ENCODE peak calls at places on chromosomes 12 and 14, in six cellular contexts. Y, E, D, V, N and L are unnamed samples.

GRCh38 chr12:28622416-28622815 is 432.2 kb downstream of the CCDC91 start:
- DNase-seq in Y (no peak), E (peak; percentile 2), D (no peak), V (no peak), N (peak; percentile 58), L (peak; percentile 30)

GRCh38 chr12:57370696-57371095 is 60.1 kb downstream of the R3HDM2 start:
- DNase-seq in Y (no peak), E (no peak), D (no peak), V (no peak), N (no peak), L (no peak)

GRCh38 chr12:30296486-30296885 is 399.2 kb downstream of the IPO8 start:
- DNase-seq in Y (no peak), E (no peak), D (no peak), V (no peak), N (no peak), L (no peak)

GRCh38 chr12:171743-172705 is 41.9 kb downstream of the SLC6A12 start:
- DNase-seq in Y (no peak), E (no peak), D (no peak), V (no peak), N (no peak), L (no peak)

GRCh38 chr14:36068777-36069534 is 107.6 kb downstream of the PTCSC3 start:
- DNase-seq in Y (no peak), E (peak; percentile 36), D (no peak), V (peak; percentile 25), N (peak; percentile 54), L (peak; percentile 8)

GRCh38 chr12:21848192-21848591 is 73.7 kb upstream of the KCNJ8 start:
- DNase-seq in Y (no peak), E (no peak), D (no peak), V (no peak), N (no peak), L (no peak)

GRCh38 chr12:75315518-75315917 is 14.6 kb downstream of the CAPS2 start:
- DNase-seq in Y (no peak), E (peak; percentile 44), D (no peak), V (peak; percentile 11), N (no peak), L (peak; percentile 71)

GRCh38 chr14:74245292-74245691 is 6.0 kb downstream of the VSX2 start:
- DNase-seq in Y (no peak), E (no peak), D (no peak), V (no peak), N (no peak), L (no peak)

GRCh38 chr14:66284346-66284745 is 201.8 kb upstream of the CCDC196 start:
- DNase-seq in Y (no peak), E (no peak), D (no peak), V (no peak), N (peak; percentile 9), L (peak; percentile 16)

GRCh38 chr12:80877706-80878384 is 59.9 kb downstream of the LIN7A start:
- DNase-seq in Y (no peak), E (no peak), D (no peak), V (no peak), N (no peak), L (no peak)

GRCh38 chr12:105561981-105562726 is 231.7 kb downstream of the C12orf75 start:
- DNase-seq in Y (no peak), E (peak; percentile 15), D (peak; percentile 76), V (peak; percentile 81), N (peak; percentile 76), L (peak; percentile 67)

GRCh38 chr14:103140316-103141109 is 17.3 kb downstream of the TNFAIP2 start:
- DNase-seq in Y (no peak), E (no peak), D (no peak), V (no peak), N (peak; percentile 18), L (no peak)
- H3K4me3 ChIP-seq in Y (no peak overlapping the region), E (no peak overlapping the region), D (no peak overlapping the region), V (no peak overlapping the region), N (no peak overlapping the region), L (no peak overlapping the region)

GRCh38 chr12:121830134-121830533 is 26.3 kb downstream of the SETD1B start:
- DNase-seq in Y (no peak), E (no peak), D (no peak), V (no peak), N (no peak), L (no peak)
- H3K36me3 ChIP-seq in Y (peaks cover 22% of the 10 kb centered on the region), E (peaks cover 42% of the 10 kb centered on the region), D (peaks cover 13% of the 10 kb centered on the region), V (peaks cover 36% of the 10 kb centered on the region), N (peaks cover 8% of the 10 kb centered on the region), L (peaks cover 52% of the 10 kb centered on the region)

DNA sequence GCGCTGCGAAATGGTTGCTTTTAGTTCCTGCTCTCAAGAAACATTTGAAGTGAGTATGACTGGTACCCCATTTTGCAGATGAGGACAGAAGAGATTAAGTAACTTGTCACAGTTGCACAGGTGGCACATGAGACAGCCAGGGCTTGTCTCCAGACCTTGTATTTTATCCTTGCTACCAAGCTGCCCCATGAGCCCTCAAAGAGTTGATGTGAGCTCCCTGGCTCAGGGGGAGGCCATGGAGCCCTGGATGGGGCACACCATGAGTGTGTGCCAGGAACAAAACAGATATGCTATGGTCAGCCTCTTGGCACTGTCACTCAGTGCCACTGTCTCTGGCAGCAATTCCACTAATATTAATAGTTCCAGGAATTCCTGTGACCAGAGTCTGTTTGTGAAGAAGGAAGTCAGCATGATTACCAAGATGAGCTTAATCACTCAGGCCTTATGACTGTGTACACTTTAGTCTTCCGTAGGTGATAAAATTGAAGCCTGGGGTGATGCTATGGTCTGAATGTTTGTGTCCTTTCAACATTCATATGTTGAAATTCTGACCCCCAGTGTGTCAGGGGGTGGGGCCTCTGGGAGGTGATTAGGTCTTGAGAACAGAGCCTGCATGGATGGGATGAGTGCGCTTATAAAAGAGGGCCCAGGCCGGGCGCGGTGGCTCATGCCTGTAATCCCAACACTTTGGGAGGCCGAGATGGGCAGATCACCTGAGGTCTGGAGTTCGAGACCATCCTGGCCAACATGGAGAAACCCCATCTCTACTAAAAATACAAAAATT is 806.8 kb downstream of the AACS start:
- DNase-seq in Y (no peak), E (no peak), D (no peak), V (no peak), N (no peak), L (no peak)
- H3K4me3 ChIP-seq in Y (no peak overlapping the region), E (no peak overlapping the region), D (no peak overlapping the region), V (no peak overlapping the region), N (no peak overlapping the region), L (no peak overlapping the region)

DNA sequence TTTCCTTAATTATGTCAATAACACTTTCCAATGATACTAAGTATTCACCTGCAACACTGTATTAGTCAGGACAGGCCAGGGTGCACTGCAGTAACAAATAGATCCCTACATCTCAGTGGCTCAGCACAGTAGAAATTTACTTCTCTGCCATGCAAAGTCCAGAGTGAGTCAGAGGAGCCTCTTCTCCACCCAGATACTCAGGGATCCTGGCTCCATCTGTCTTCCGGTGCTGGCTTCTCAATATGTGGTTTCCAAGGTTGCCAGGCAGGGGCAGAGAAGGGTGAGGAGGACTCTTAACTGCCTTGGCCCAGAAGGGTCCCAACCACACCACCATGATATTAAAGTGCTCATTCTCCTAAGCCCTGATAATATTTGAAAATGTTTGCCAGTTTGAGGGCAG is 47.8 kb downstream of the ADGRD1 start:
- DNase-seq in Y (no peak), E (no peak), D (no peak), V (peak; percentile 18), N (no peak), L (no peak)
- H3K36me3 ChIP-seq in Y (no peaks in the 10 kb centered on the region), E (peaks cover 4% of the 10 kb centered on the region), D (no peaks in the 10 kb centered on the region), V (no peaks in the 10 kb centered on the region), N (no peaks in the 10 kb centered on the region), L (no peaks in the 10 kb centered on the region)

GRCh38 chr12:95848575-95849388 is 10.0 kb upstream of the SNRPF start:
- DNase-seq in Y (no peak), E (no peak), D (no peak), V (peak; percentile 33), N (peak; percentile 23), L (peak; percentile 39)
- H3K4me3 ChIP-seq in Y (no peak overlapping the region), E (no peak overlapping the region), D (no peak overlapping the region), V (no peak overlapping the region), N (no peak overlapping the region), L (no peak overlapping the region)

DNA sequence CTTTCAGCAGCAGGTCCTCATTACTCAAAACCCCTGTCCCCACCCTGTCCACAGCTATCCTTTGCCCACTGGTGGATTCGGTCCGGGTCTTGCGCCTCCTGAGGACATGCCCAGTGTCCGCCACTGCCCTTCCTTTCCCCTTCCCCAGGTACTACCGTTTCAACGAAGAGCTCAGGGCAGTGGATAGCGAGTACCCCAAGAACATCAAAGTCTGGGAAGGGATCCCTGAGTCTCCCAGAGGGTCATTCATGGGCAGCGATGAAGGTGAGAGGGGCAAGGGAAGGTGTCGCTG is 8.7 kb downstream of the MMP14 start:
- DNase-seq in Y (no peak), E (no peak), D (no peak), V (no peak), N (no peak), L (no peak)
- H3K36me3 ChIP-seq in Y (peaks cover 6% of the 10 kb centered on the region), E (peaks cover 54% of the 10 kb centered on the region), D (no peaks in the 10 kb centered on the region), V (peaks cover 36% of the 10 kb centered on the region), N (peaks cover 48% of the 10 kb centered on the region), L (peaks cover 69% of the 10 kb centered on the region)